ENCODE peak calls at places on chromosomes 1 and 21, in four cellular contexts. F, Q, J and K are unnamed samples.

GRCh38 chr1:93414749-93415148 is 33.2 kb upstream of the FNBP1L start:
- DNase-seq in Q (no peak), F (no peak), J (no peak), K (no peak)

GRCh38 chr1:236020359-236021000 is 44.4 kb downstream of the NID1 start:
- DNase-seq in J (no peak), Q (no peak), F (no peak), K (no peak)

GRCh38 chr21:33255404-33255803 is 10.8 kb upstream of the IL10RB start:
- DNase-seq in F (no peak), J (no peak), Q (no peak), K (no peak)

GRCh38 chr1:6127587-6128163 is 52.4 kb downstream of the CHD5 start:
- DNase-seq in J (peak), Q (peak), F (no peak), K (peak)

GRCh38 chr1:13624526-13624925 is 40.9 kb downstream of the PDPN start:
- DNase-seq in J (no peak), F (no peak), Q (no peak), K (no peak)

GRCh38 chr1:9316080-9316444 is 23.4 kb downstream of the SPSB1 start:
- DNase-seq in Q (no peak), F (no peak), J (no peak), K (no peak)

GRCh38 chr1:28091043-28091781 is 2.8 kb upstream of the EYA3 start:
- DNase-seq in J (peak), Q (peak), F (peak), K (no peak)

GRCh38 chr1:228955691-228956090 is 220.4 kb downstream of the RHOU start:
- DNase-seq in F (no peak), J (no peak), Q (peak), K (no peak)

GRCh38 chr1:113141650-113142473 is 68.9 kb downstream of the LRIG2 start:
- DNase-seq in F (no peak), Q (peak), J (no peak), K (no peak)

GRCh38 chr1:190747643-190748186 is 270.1 kb upstream of the BRINP3 start:
- DNase-seq in F (no peak), J (no peak), Q (peak), K (no peak)

GRCh38 chr1:41695118-41695517 is 210.6 kb upstream of the EDN2 start:
- DNase-seq in F (no peak), J (no peak), Q (no peak), K (no peak)

GRCh38 chr1:192153276-192153675 is 5.0 kb upstream of the RGS18 start:
- DNase-seq in J (no peak), Q (peak), F (no peak), K (no peak)

GRCh38 chr1:214854126-214854875 is 228.2 kb upstream of the KCNK2 start:
- DNase-seq in J (no peak), F (no peak), Q (peak), K (no peak)

GRCh38 chr1:236673284-236673919 is 12.9 kb upstream of the ACTN2 start:
- DNase-seq in F (no peak), J (no peak), Q (peak), K (no peak)

GRCh38 chr1:157773723-157774350 is 3.1 kb downstream of the FCRL2 start:
- DNase-seq in F (no peak), J (no peak), Q (no peak), K (no peak)

GRCh38 chr1:91749690-91750335 is 136.1 kb downstream of the TGFBR3 start:
- DNase-seq in F (no peak), J (peak), Q (no peak), K (no peak)

GRCh38 chr1:209651148-209651547 is 1.1 kb downstream of the LAMB3 start:
- DNase-seq in J (no peak), Q (peak), F (peak), K (no peak)

GRCh38 chr21:28212056-28212455 is 780.6 kb downstream of the LTN1 start:
- DNase-seq in J (no peak), Q (no peak), F (no peak), K (no peak)

GRCh38 chr1:153778051-153778823 is 3.0 kb downstream of the SLC27A3 start:
- DNase-seq in F (no peak), Q (no peak), J (peak), K (peak)

GRCh38 chr1:64245495-64245894 is 42.1 kb downstream of the UBE2U start:
- DNase-seq in J (no peak), F (no peak), Q (no peak), K (no peak)

GRCh38 chr1:92310185-92310597 is 11.3 kb downstream of the RPAP2 start:
- DNase-seq in Q (peak), F (no peak), J (no peak), K (no peak)

GRCh38 chr1:47257224-47257623 is 25.2 kb upstream of the TAL1 start:
- DNase-seq in J (no peak), F (no peak), Q (no peak), K (no peak)

GRCh38 chr1:3063379-3064295 is 5.4 kb upstream of the PRDM16 start:
- DNase-seq in F (no peak), Q (no peak), J (no peak), K (peak)

GRCh38 chr1:46448109-46448911 is 41.3 kb upstream of the DMBX1 start:
- DNase-seq in F (no peak), Q (no peak), J (no peak), K (no peak)

GRCh38 chr1:170545476-170545875 is 13.5 kb downstream of the GORAB start:
- DNase-seq in F (no peak), Q (peak), J (no peak), K (no peak)

GRCh38 chr1:39782103-39782502 is 6.6 kb downstream of the BMP8B start:
- DNase-seq in J (no peak), Q (no peak), F (no peak), K (no peak)

DNA sequence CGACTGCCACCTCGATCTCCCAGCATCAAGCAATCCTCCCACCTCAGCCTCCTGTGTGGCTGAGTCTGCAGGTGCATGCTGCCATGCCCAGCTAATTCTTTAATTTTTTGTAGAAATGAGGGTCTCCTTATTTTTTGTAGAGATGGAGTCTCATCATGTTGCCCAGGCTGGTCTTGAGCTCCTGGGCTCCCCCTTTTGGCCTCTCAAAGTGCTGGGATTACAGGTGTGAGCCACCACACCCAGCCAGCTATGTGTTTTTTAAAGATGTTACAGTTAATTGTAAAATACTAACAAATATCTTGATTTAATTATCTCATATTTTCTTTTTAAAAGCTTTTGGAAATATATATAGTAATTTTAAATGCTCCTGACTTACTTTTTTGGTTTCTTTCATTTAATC is 181.3 kb upstream of the DMRTA2 start:
- DNase-seq in J (no peak), F (no peak), Q (no peak), K (no peak)
- TF ChIP-seq CTCF in J (no peak), F (no peak), Q (no peak), K (no peak)

GRCh38 chr1:75916834-75917233 is 15.4 kb downstream of the ASB17 start:
- DNase-seq in Q (no peak), F (no peak), J (no peak), K (no peak)

DNA sequence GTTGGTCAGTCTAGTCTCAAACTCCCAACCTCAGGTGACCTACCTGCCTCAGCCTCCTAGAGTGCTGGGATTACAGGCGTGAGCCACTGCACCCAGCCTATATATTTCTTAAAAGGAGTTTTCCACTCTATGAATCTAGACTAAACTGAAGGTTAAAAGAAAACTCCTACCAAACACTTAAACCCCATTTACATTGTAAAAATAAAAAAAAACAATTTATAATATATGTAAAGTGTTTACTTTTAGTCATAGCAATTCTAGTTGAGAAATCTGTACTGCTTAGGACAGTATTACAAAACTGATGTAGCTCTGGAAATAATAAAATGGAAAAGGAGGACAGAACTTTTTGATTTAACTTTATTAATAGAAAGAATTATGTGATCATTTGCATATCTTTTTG is 9.5 kb downstream of the ASB17 start:
- DNase-seq in J (no peak), F (no peak), Q (no peak), K (no peak)
- TF ChIP-seq CTCF in J (no peak), F (no peak), Q (no peak), K (no peak)

GRCh38 chr1:219076536-219076935 is 97.1 kb upstream of the LYPLAL1 start:
- DNase-seq in J (no peak), F (no peak), Q (no peak), K (no peak)
- TF ChIP-seq CTCF in J (no peak), F (no peak), Q (no peak), K (no peak)

GRCh38 chr1:187513190-187513589 is 684.4 kb downstream of the PLA2G4A start:
- DNase-seq in J (no peak), F (no peak), Q (no peak), K (no peak)
- TF ChIP-seq CTCF in J (no peak), F (no peak), Q (no peak), K (no peak)

GRCh38 chr1:29238601-29238964 is 2.3 kb downstream of the PTPRU start:
- DNase-seq in J (no peak), F (no peak), Q (no peak), K (peak)
- TF ChIP-seq CTCF in J (no peak), F (no peak), Q (no peak), K (peak)

GRCh38 chr1:25026757-25027450 is 96.8 kb upstream of the RUNX3 start:
- DNase-seq in Q (no peak), J (peak), F (no peak), K (no peak)
- TF ChIP-seq CTCF in Q (no peak), J (no peak), F (no peak), K (peak)

DNA sequence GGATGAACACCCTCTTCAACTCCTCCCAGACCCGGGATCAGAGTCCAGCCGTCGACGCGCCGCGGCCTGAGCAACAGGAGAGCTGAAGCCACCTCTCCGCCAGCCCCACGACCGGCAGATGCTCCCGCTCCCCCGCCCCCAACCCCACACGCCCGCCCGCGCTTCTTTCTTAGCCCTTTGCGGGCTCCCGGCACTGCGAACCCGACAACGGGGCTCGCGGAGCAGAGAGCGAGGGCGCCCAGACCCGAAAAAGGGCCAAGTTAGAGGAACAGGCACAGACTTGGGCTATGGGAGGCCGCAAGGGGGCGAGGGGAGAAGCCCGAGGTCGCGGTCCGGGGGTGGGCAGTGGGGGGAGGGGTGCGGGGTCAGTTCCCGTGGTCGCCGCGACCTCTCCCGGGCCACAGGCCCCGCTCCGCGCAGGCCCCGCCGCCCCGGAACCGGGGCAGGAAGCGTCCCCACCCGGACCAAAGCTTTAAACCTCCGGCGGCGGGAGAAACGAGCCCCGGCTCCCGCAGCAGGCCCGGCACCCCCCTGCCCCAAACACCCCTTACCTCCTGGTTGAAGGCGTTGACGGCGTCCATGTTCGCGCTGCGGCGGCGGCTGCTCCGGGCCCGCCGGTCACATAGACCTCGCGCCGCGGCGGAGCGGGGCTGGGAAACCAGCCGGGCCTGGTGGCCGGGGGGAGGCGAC is 661 bp downstream of the SCAF4 start:
- DNase-seq in J (peak), Q (peak), F (no peak), K (peak)
- TF ChIP-seq CTCF in J (no peak), Q (no peak), F (no peak), K (peak)

GRCh38 chr1:62852253-62852652 is 68.3 kb downstream of the ATG4C start:
- DNase-seq in F (no peak), J (no peak), Q (no peak), K (no peak)

GRCh38 chr1:62849031-62849430 is 65.1 kb downstream of the ATG4C start:
- DNase-seq in F (no peak), J (no peak), Q (no peak), K (no peak)
- TF ChIP-seq CTCF in F (no peak), J (no peak), Q (no peak), K (peak)

DNA sequence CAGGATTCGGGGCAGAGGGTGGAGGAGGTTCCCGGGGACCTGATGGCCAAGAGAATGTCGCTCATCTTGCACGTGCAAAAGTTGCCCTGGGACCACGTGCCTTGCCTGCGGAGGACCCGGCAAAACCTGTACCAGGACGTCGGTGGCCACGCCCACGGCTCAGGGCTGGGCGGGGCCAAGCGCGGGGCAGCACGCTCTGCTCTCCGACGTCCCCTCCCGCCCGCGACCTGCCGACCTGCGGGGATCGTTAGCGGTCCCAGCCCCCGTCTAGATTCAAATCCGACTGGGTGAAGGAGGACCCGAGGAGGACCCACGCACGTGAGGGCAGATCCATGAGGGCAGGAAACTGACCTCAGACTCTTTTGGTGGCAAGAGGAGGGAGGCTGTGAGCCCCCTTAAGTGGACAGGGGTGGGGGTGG is at the start of gene C1orf167:
- DNase-seq in F (no peak), J (no peak), Q (no peak), K (no peak)
- TF ChIP-seq CTCF in F (no peak), J (no peak), Q (no peak), K (no peak)